ENCODE peak calls at places on chromosomes 1 and 21, in ten cellular contexts. F is PC-3; N is GM23248; A is CD8-positive, alpha-beta T cell; J is heart left ventricle; X is OCI-LY7; R is sigmoid colon; P is lower lobe of right lung; Y is ovary; E is heart right ventricle. D is an unnamed sample. For H3K4me1, the result is how much of the 10 kb centered on the place peaks cover.

GRCh38 chr1:152107984-152108898 is 7.0 kb downstream of the TCHH start:
- DNase-seq in F (no peak), J (peak), N (peak), X (no peak), A (no peak), P (no peak), E (peak), Y (no peak), R (no peak), D (peak)

GRCh38 chr1:69595486-69595885 is 27.8 kb downstream of the LRRC7 start:
- DNase-seq in X (no peak), A (no peak), J (no peak), Y (no peak), N (no peak), R (no peak), F (no peak), E (no peak), P (no peak), D (no peak)

GRCh38 chr1:160494620-160495019 is 28.4 kb downstream of the SLAMF6 start:
- DNase-seq in P (no peak), Y (no peak), E (no peak), R (no peak), N (no peak), A (no peak), X (peak), J (no peak), F (peak), D (no peak)

GRCh38 chr1:201171063-201172036 is 17.1 kb upstream of the TMEM9 start:
- DNase-seq in F (peak), E (peak), A (peak), N (peak), Y (peak), X (no peak), P (peak), R (no peak), J (peak), D (peak)

GRCh38 chr21:43611598-43612369 is 47.5 kb downstream of the HSF2BP start:
- DNase-seq in X (peak), J (peak), F (peak), A (no peak), R (peak), N (peak), Y (peak), E (peak), P (peak), D (peak)

GRCh38 chr1:31447210-31447609 is 34.2 kb downstream of the SERINC2 start:
- DNase-seq in X (no peak), E (no peak), A (no peak), N (no peak), R (no peak), J (no peak), F (no peak), Y (no peak), P (no peak), D (no peak)

GRCh38 chr1:85496881-85497582 is 32.1 kb upstream of the DDAH1 start:
- DNase-seq in N (peak), Y (no peak), J (no peak), P (no peak), A (no peak), E (no peak), X (no peak), F (no peak), R (no peak), D (no peak)

GRCh38 chr1:109912214-109912861 is 1.7 kb downstream of the CSF1 start:
- DNase-seq in N (peak), E (no peak), F (no peak), R (no peak), P (no peak), Y (no peak), A (no peak), J (no peak), X (no peak), D (no peak)

GRCh38 chr1:92211166-92211565 is 6.5 kb upstream of the C1orf146 start:
- DNase-seq in N (peak), R (no peak), A (no peak), P (no peak), E (no peak), X (no peak), J (no peak), Y (no peak), F (no peak), D (no peak)

GRCh38 chr1:80202118-80202517 is 1195.6 kb upstream of the ADGRL4 start:
- DNase-seq in A (no peak), E (no peak), Y (no peak), R (no peak), J (no peak), P (no peak), F (no peak), N (no peak), X (no peak), D (no peak)

GRCh38 chr1:12566484-12567287 is 51.3 kb downstream of the DHRS3 start:
- DNase-seq in P (no peak), A (no peak), J (no peak), X (no peak), F (no peak), E (no peak), N (no peak), Y (no peak), R (no peak), D (peak)

GRCh38 chr1:109441105-109441504 is 14.9 kb upstream of the PSMA5 start:
- DNase-seq in F (peak), Y (no peak), P (no peak), A (no peak), R (no peak), E (no peak), X (no peak), J (no peak), N (peak), D (no peak)

GRCh38 chr21:36699026-36699545 is at the start of gene SIM2:
- DNase-seq in F (peak), X (no peak), Y (no peak), J (no peak), R (no peak), N (peak), E (no peak), P (no peak), A (no peak), D (no peak)

GRCh38 chr1:22636927-22637326 is 499 bp downstream of the C1QA start:
- DNase-seq in R (no peak), A (no peak), E (no peak), X (no peak), Y (no peak), J (no peak), F (no peak), P (no peak), N (no peak), D (no peak)

GRCh38 chr1:178434899-178435298 is 61.9 kb downstream of the CLEC20A start:
- DNase-seq in F (no peak), E (no peak), Y (no peak), J (no peak), N (peak), X (no peak), R (no peak), A (no peak), P (no peak), D (no peak)

GRCh38 chr1:23638786-23639241 is 52.8 kb upstream of the RPL11 start:
- DNase-seq in A (no peak), F (no peak), E (no peak), R (no peak), Y (no peak), J (no peak), P (no peak), N (peak), X (no peak), D (no peak)

GRCh38 chr21:44994581-44995171 is 54.8 kb downstream of the SLX9 start:
- DNase-seq in F (no peak), J (peak), P (peak), Y (no peak), X (no peak), A (no peak), R (peak), N (peak), E (peak), D (peak)

GRCh38 chr21:30719401-30719800 is 824 bp upstream of the KRTAP21-3 start:
- DNase-seq in N (no peak), X (no peak), J (no peak), E (no peak), P (no peak), F (peak), Y (no peak), A (no peak), R (no peak), D (no peak)

GRCh38 chr1:198556969-198557368 is 16.5 kb upstream of the ATP6V1G3 start:
- DNase-seq in E (peak), N (peak), R (no peak), A (peak), F (no peak), J (no peak), Y (no peak), X (peak), P (peak), D (peak)

GRCh38 chr1:28663871-28664470 is 4.6 kb upstream of the GMEB1 start:
- DNase-seq in A (no peak), F (no peak), N (no peak), X (no peak), E (no peak), J (no peak), Y (no peak), R (no peak), P (no peak), D (no peak)

GRCh38 chr1:155329980-155330598 is 9.4 kb downstream of the RUSC1 start:
- DNase-seq in F (peak), X (no peak), N (no peak), R (no peak), A (no peak), E (no peak), Y (no peak), P (no peak), J (no peak), D (no peak)

DNA sequence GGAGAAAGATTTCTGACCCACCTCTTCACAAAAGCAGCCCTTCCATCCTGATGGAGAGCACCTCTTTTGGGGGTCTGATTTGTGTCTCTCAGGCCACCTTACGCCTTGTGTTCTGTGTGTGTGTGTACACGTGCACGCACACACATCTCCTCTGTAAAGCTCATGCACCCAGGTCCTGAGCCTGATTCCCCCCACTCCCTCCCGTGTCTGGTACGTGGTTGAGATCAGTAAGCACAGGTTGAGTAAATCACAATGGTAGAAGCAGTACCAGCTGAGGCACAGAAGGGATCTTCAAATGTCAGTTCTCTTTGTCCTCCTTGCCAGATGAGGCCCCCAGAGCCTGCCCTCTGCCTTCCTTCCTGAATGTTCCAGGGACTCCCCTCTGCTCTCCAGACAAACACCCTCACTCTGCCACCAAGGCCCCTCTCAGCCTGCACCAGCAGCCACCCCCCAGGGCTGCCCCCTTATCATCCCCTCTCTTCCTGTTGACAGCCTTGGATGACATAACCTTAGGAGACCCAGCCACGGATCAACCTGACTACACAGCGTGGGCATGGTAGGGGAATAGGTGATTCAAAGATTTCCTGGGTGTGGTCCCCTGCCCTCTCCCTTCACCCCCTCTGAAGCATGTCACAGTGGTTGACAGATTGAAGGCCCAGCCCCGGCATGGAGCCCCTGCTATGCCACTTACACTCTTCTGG is 112.8 kb downstream of the HIVEP3 start:
- DNase-seq in Y (no peak), X (no peak), F (no peak), A (peak), E (no peak), P (no peak), R (no peak), J (no peak), N (no peak), D (no peak)
- H3K4me1 ChIP-seq in Y (under half), X (under half), F (under half), A (half or more), E (under half), P (under half), R (under half), J (under half), N (under half), D (under half)

GRCh38 chr1:14924012-14924452 is 229.5 kb upstream of the TMEM51 start:
- DNase-seq in Y (peak), A (peak), J (peak), E (peak), X (peak), N (peak), P (peak), R (peak), F (peak), D (peak)
- H3K4me3 ChIP-seq in Y (peak), A (no peak), J (peak), E (no peak), X (peak), N (peak), P (peak), R (peak), F (no peak), D (no peak)

GRCh38 chr1:159030865-159031472 is 21.3 kb downstream of the IFI16 start:
- DNase-seq in E (no peak), F (no peak), J (no peak), R (no peak), N (peak), X (no peak), A (no peak), Y (no peak), P (no peak), D (no peak)

GRCh38 chr1:159023723-159024122 is 14.0 kb downstream of the IFI16 start:
- DNase-seq in F (no peak), N (no peak), Y (no peak), R (no peak), P (no peak), E (no peak), X (no peak), A (no peak), J (no peak), D (no peak)

GRCh38 chr1:159030311-159030710 is 20.6 kb downstream of the IFI16 start:
- DNase-seq in Y (no peak), F (no peak), R (no peak), J (no peak), P (no peak), N (no peak), X (no peak), E (no peak), A (no peak), D (no peak)

DNA sequence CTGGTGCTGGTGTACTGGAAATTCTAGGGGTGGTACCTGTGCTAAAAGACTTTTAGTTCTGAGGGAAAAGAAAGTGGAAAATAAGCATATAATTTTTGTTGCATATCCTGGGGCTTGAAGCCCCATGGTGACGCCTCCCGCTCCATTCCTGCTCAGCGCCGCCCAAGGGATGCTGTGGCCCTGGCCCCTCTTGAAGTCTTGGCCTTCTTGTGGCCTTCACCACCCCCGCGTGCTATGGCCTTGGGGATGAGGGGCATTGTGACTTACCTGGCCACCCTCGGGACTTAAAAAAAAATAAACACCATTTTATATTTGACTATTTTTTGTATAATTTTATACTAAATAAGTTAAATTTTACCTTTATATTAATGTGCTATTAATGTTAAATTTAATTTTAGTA is 15.3 kb downstream of the IFI16 start:
- DNase-seq in Y (no peak), E (no peak), X (no peak), N (no peak), P (no peak), A (no peak), J (no peak), R (no peak), F (no peak), D (no peak)
- H3K4me1 ChIP-seq in Y (under half), E (under half), X (under half), N (under half), P (under half), A (under half), J (under half), R (under half), F (under half), D (under half)

GRCh38 chr1:8255712-8256111 is 62.2 kb upstream of the SLC45A1 start:
- DNase-seq in X (no peak), N (no peak), J (no peak), P (peak), R (no peak), E (no peak), Y (no peak), A (no peak), F (no peak), D (no peak)
- H3K4me3 ChIP-seq in X (no peak), N (no peak), J (no peak), P (no peak), R (no peak), E (no peak), Y (no peak), A (no peak), F (no peak), D (no peak)

GRCh38 chr1:161887724-161888287 is 121.7 kb downstream of the ATF6 start:
- DNase-seq in F (no peak), N (no peak), A (no peak), R (no peak), J (no peak), X (no peak), Y (no peak), E (no peak), P (no peak), D (no peak)
- H3K4me1 ChIP-seq in F (under half), N (under half), A (under half), R (under half), J (under half), X (under half), Y (under half), E (under half), P (under half), D (under half)

D was measured in left lung.